ENCODE peak calls at places on chromosomes 3 and 15, in five cellular contexts. M, A, E, I and G are unnamed samples.
A peak's percentile ranks its signal among the peaks of the same experiment; 100 is the strongest.

GRCh38 chr15:79094611-79095021 is 4.0 kb upstream of the RASGRF1 start:
- ATAC-seq in M (no peak), A (no peak), E (no peak), I (no peak), G (no peak)

GRCh38 chr3:2823437-2824211 is 286.6 kb downstream of the IL5RA start:
- ATAC-seq in M (no peak), A (no peak), E (no peak), I (no peak), G (no peak)

GRCh38 chr15:51796777-51797474 is 32.5 kb upstream of the TMOD3 start:
- ATAC-seq in M (no peak), A (no peak), E (no peak), I (no peak), G (no peak)

GRCh38 chr3:52067046-52067445 is 10.7 kb upstream of the DUSP7 start:
- ATAC-seq in M (no peak), A (no peak), E (no peak), I (no peak), G (no peak)

GRCh38 chr3:167609156-167609555 is 44.6 kb downstream of the WDR49 start:
- ATAC-seq in M (no peak), A (no peak), E (no peak), I (no peak), G (no peak)

GRCh38 chr15:60044636-60045273 is 40.6 kb downstream of the FOXB1 start:
- ATAC-seq in M (peak; percentile 90), A (no peak), E (no peak), I (peak; percentile 88), G (peak; percentile 97)

GRCh38 chr3:150765949-150766720 is 3.2 kb upstream of the SIAH2 start:
- ATAC-seq in M (no peak), A (no peak), E (no peak), I (no peak), G (peak; percentile 19)

GRCh38 chr3:30232546-30232945 is 373.9 kb upstream of the TGFBR2 start:
- ATAC-seq in M (no peak), A (no peak), E (no peak), I (no peak), G (no peak)

GRCh38 chr15:39947401-39948197 is 13.7 kb downstream of the EIF2AK4 start:
- ATAC-seq in M (peak; percentile 75), A (no peak), E (no peak), I (no peak), G (peak; percentile 23)

GRCh38 chr3:196193037-196193737 is 18.0 kb downstream of the ZDHHC19 start:
- ATAC-seq in M (no peak), A (peak; percentile 1), E (no peak), I (no peak), G (peak; percentile 6)

GRCh38 chr3:184255291-184256039 is 5.9 kb downstream of the CAMK2N2 start:
- ATAC-seq in M (no peak), A (no peak), E (no peak), I (peak; percentile 69), G (peak; percentile 95)

GRCh38 chr3:124759666-124760401 is 29.6 kb downstream of the UMPS start:
- ATAC-seq in M (no peak), A (no peak), E (peak; percentile 23), I (no peak), G (no peak)

GRCh38 chr3:180836766-180837165 is 75.7 kb upstream of the FXR1 start:
- ATAC-seq in M (no peak), A (no peak), E (no peak), I (no peak), G (no peak)

GRCh38 chr3:111538687-111539086 is 3.3 kb upstream of the CD96 start:
- ATAC-seq in M (peak; percentile 18), A (peak; percentile 36), E (no peak), I (no peak), G (peak; percentile 36)

GRCh38 chr3:127920738-127921137 is 5.7 kb downstream of the KBTBD12 start:
- ATAC-seq in M (no peak), A (no peak), E (no peak), I (no peak), G (no peak)

GRCh38 chr3:18443670-18444596 is 18.8 kb upstream of the SATB1 start:
- ATAC-seq in M (no peak), A (peak; percentile 61), E (no peak), I (no peak), G (peak; percentile 1)

GRCh38 chr3:62149962-62150361 is 223.4 kb downstream of the FEZF2 start:
- ATAC-seq in M (no peak), A (no peak), E (peak; percentile 25), I (no peak), G (no peak)

GRCh38 chr3:132926098-132926497 is 112.1 kb upstream of the TMEM108 start:
- ATAC-seq in M (no peak), A (no peak), E (peak; percentile 43), I (no peak), G (no peak)

GRCh38 chr3:144033863-144034262 is 62.2 kb downstream of the DIPK2A start:
- ATAC-seq in M (no peak), A (no peak), E (no peak), I (no peak), G (no peak)

GRCh38 chr3:55498520-55498919 is 11.4 kb upstream of the WNT5A start:
- ATAC-seq in M (no peak), A (no peak), E (no peak), I (no peak), G (no peak)

GRCh38 chr15:76235186-76235826 is 76.0 kb downstream of the ETFA start:
- ATAC-seq in M (peak; percentile 76), A (peak; percentile 41), E (peak; percentile 63), I (peak; percentile 46), G (peak; percentile 57)

GRCh38 chr15:80950291-80951078 is 39.1 kb downstream of the MESD start:
- ATAC-seq in M (no peak), A (no peak), E (no peak), I (no peak), G (no peak)

GRCh38 chr3:23055733-23056376 is 147.3 kb upstream of the UBE2E2 start:
- ATAC-seq in M (no peak), A (no peak), E (no peak), I (peak; percentile 65), G (peak; percentile 63)

GRCh38 chr15:87724330-87724729 is 532.2 kb downstream of the NTRK3 start:
- ATAC-seq in M (no peak), A (peak; percentile 76), E (peak; percentile 59), I (no peak), G (no peak)

GRCh38 chr3:26099692-26100091 is 309.8 kb downstream of the OXSM start:
- ATAC-seq in M (no peak), A (no peak), E (peak; percentile 82), I (no peak), G (peak; percentile 21)

GRCh38 chr3:196208942-196209695 is 2.1 kb downstream of the ZDHHC19 start:
- ATAC-seq in M (no peak), A (peak; percentile 21), E (peak; percentile 20), I (no peak), G (no peak)

GRCh38 chr15:81432179-81432578 is 58.2 kb upstream of the TMC3 start:
- ATAC-seq in M (no peak), A (no peak), E (no peak), I (no peak), G (no peak)

GRCh38 chr3:122773856-122774535 is 19.6 kb downstream of the HSPBAP1 start:
- ATAC-seq in M (no peak), A (peak; percentile 50), E (peak; percentile 38), I (no peak), G (no peak)

GRCh38 chr3:112437146-112438022 is 61.9 kb downstream of the BTLA start:
- ATAC-seq in M (peak; percentile 92), A (peak; percentile 58), E (no peak), I (peak; percentile 65), G (peak; percentile 75)